ENCODE peak calls at places on chromosome X, in eight cellular contexts. F is mammary epithelial cell, C is GM20000, I is fibroblast of mammary gland, G is lower lobe of right lung, R is lower leg skin, X is AG09309, B is osteocyte. D is an unnamed sample.

GRCh38 chrX:12771445-12772069 is 19.7 kb upstream of the PRPS2 start:
- DNase-seq in F (no peak), C (peak; percentile 64), I (peak; percentile 54), G (peak; percentile 78), R (no peak), X (no peak), B (no peak), D (no peak)

GRCh38 chrX:68912113-68912980 is 83.5 kb downstream of the EFNB1 start:
- DNase-seq in F (no peak), C (no peak), I (no peak), G (no peak), R (no peak), X (no peak), B (no peak), D (no peak)

GRCh38 chrX:21926527-21927278 is 13.8 kb upstream of the SMS start:
- DNase-seq in F (peak; percentile 95), C (peak; percentile 5), I (peak; percentile 96), G (no peak), R (no peak), X (peak; percentile 85), B (no peak), D (peak; percentile 94)

GRCh38 chrX:152896450-152896849 is 1.4 kb upstream of the ZNF185 start:
- DNase-seq in F (no peak), C (no peak), I (no peak), G (no peak), R (no peak), X (no peak), B (no peak), D (no peak)

GRCh38 chrX:1150569-1151347 is 61.7 kb downstream of the CRLF2 start:
- DNase-seq in F (no peak), C (no peak), I (no peak), G (no peak), R (no peak), X (no peak), B (no peak), D (no peak)

GRCh38 chrX:36431819-36432218 is 512.3 kb downstream of the CFAP47 start:
- DNase-seq in F (peak; percentile 14), C (no peak), I (peak; percentile 31), G (no peak), R (no peak), X (no peak), B (no peak), D (peak; percentile 18)

GRCh38 chrX:155888139-155888538 is 7.0 kb downstream of the VAMP7 start:
- DNase-seq in F (peak; percentile 53), C (no peak), I (peak; percentile 70), G (no peak), R (no peak), X (peak; percentile 48), B (no peak), D (peak; percentile 51)

GRCh38 chrX:137354851-137355250 is 211.1 kb upstream of the ZIC3 start:
- DNase-seq in F (no peak), C (no peak), I (no peak), G (no peak), R (no peak), X (no peak), B (no peak), D (no peak)

DNA sequence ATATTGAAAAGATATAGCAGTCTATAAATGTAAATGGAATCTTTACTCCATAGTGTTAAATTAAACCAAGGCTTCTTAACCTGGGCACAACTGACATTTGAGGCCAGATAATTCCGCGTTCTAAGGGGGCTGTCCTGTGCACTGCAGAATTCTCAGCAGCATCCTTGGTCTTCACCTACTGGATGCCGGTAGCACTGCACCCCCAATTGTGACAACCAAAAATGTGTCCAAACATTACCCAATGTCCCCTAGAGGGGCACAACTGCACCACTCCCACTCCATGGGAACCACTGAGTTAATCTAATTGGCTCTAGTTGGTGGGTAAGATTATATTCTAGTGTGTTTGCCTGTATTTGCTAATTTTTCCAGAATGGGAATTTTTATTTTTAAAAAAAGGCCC is 16.6 kb downstream of the AP1S2 start:
- DNase-seq in F (no peak), C (no peak), I (no peak), G (no peak), R (no peak), X (no peak), B (no peak), D (peak; percentile 3)
- TF ChIP-seq CTCF in F (peak; percentile 12), C (no peak), I (peak; percentile 44), G (no peak), R (no peak), X (peak; percentile 27), B (peak; percentile 31), D (peak; percentile 15)

GRCh38 chrX:134004038-134004437 is 18.6 kb upstream of the GPC3 start:
- DNase-seq in F (peak; percentile 76), C (no peak), I (peak; percentile 70), G (no peak), R (no peak), X (no peak), B (no peak), D (peak; percentile 69)
- TF ChIP-seq CTCF in F (no peak), C (no peak), I (no peak), G (no peak), R (no peak), X (no peak), B (no peak), D (no peak)

GRCh38 chrX:106039920-106040319 is 1.4 kb upstream of the SERPINA7 start:
- DNase-seq in F (peak; percentile 17), C (no peak), I (peak; percentile 1), G (no peak), R (no peak), X (no peak), B (no peak), D (peak; percentile 52)
- TF ChIP-seq CTCF in F (peak; percentile 56), C (no peak), I (peak; percentile 29), G (no peak), R (no peak), X (peak; percentile 47), B (peak; percentile 50), D (peak; percentile 43)

DNA sequence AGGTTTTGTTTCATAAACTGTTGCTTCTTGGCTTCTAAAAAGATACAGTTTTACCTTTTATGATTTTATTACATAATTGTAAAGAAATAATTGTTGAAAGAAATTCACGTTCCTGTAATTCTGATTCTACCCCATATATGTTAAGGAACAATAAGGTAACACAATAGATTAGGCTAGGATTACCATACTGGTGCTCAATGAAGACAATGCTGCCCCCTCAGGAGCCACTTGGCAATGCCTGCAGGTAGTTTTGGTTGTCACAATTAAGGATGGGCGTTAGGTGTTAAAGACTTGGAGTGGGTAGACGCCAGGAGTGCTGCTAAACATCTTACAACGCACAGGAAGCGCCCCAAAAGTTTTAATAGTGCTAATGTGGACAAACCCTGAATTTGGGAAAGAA is 133.2 kb downstream of the NLGN4X start:
- DNase-seq in F (no peak), C (no peak), I (no peak), G (no peak), R (no peak), X (no peak), B (no peak), D (no peak)
- TF ChIP-seq CTCF in F (peak; percentile 26), C (no peak), I (no peak), G (no peak), R (no peak), X (no peak), B (no peak), D (no peak)

GRCh38 chrX:38260231-38260630 is 39.6 kb upstream of the SRPX start:
- DNase-seq in F (no peak), C (peak; percentile 52), I (peak; percentile 40), G (no peak), R (no peak), X (no peak), B (no peak), D (peak; percentile 56)
- TF ChIP-seq CTCF in F (peak; percentile 57), C (peak; percentile 32), I (peak; percentile 49), G (peak; percentile 22), R (no peak), X (peak; percentile 51), B (peak; percentile 38), D (peak; percentile 43)

GRCh38 chrX:47828984-47829383 is 7.7 kb upstream of the ZNF81 start:
- DNase-seq in F (no peak), C (no peak), I (peak; percentile 19), G (no peak), R (no peak), X (no peak), B (no peak), D (no peak)

GRCh38 chrX:47836164-47837072 is at the start of gene ZNF81:
- DNase-seq in F (peak; percentile 94), C (peak; percentile 74), I (peak; percentile 95), G (peak; percentile 96), R (peak; percentile 95), X (peak; percentile 86), B (peak; percentile 98), D (peak; percentile 95)

GRCh38 chrX:47831788-47832187 is 4.9 kb upstream of the ZNF81 start:
- DNase-seq in F (peak; percentile 21), C (peak; percentile 44), I (peak; percentile 35), G (peak; percentile 54), R (peak; percentile 13), X (no peak), B (no peak), D (peak; percentile 66)
- TF ChIP-seq CTCF in F (peak; percentile 58), C (peak; percentile 62), I (peak; percentile 52), G (peak; percentile 67), R (no peak), X (peak; percentile 62), B (peak; percentile 57), D (peak; percentile 48)

GRCh38 chrX:124098089-124098488 is 136.6 kb downstream of the STAG2 start:
- DNase-seq in F (peak; percentile 8), C (peak; percentile 2), I (peak; percentile 54), G (no peak), R (no peak), X (peak; percentile 8), B (no peak), D (peak; percentile 16)
- TF ChIP-seq CTCF in F (peak; percentile 58), C (no peak), I (peak; percentile 60), G (peak; percentile 40), R (no peak), X (peak; percentile 49), B (peak; percentile 66), D (peak; percentile 54)

D was measured in MCF 10A.